ENCODE peak calls at places on chromosomes 3 and 15, in seven cellular contexts. G is activated effector memory CD4-positive, alpha-beta T cell treated with anti-CD3 and anti-CD28 coated beads, Interleukin-2, amount 50 U/mL, for 16 hours; N is T47D; D is upper lobe of right lung; P is fibroblast of the aortic adventitia; A is stromal cell of bone marrow; Y is activated CD4-positive, alpha-beta T cell treated with anti-CD3 and anti-CD28 coated beads, Interleukin-2, amount 50 U/mL, for 48 hours. O is an unnamed sample.
A peak's percentile ranks its signal among the peaks of the same experiment; 100 is the strongest.

GRCh38 chr15:77710637-77711036 is 77.9 kb upstream of the LINGO1 start:
- DNase-seq in G (no peak), N (no peak), D (no peak), P (no peak), A (no peak), Y (no peak), O (no peak)

GRCh38 chr15:65396283-65396964 is 18.6 kb upstream of the IGDCC3 start:
- DNase-seq in G (no peak), N (no peak), D (no peak), P (no peak), A (no peak), Y (no peak), O (no peak)

GRCh38 chr3:152269423-152270144 is 855 bp downstream of the MBNL1 start:
- DNase-seq in G (peak; percentile 77), N (no peak), D (no peak), P (peak; percentile 97), A (peak; percentile 89), Y (no peak), O (peak; percentile 29)

GRCh38 chr3:143360244-143360643 is 240.7 kb downstream of the CHST2 start:
- DNase-seq in G (no peak), N (no peak), D (no peak), P (peak; percentile 52), A (no peak), Y (no peak), O (no peak)

GRCh38 chr15:80242132-80242769 is 9.8 kb downstream of the CTXND1 start:
- DNase-seq in G (no peak), N (no peak), D (no peak), P (peak; percentile 19), A (no peak), Y (peak; percentile 18), O (peak; percentile 27)

GRCh38 chr15:67533873-67534272 is 8.6 kb upstream of the MAP2K5 start:
- DNase-seq in G (no peak), N (no peak), D (no peak), P (no peak), A (no peak), Y (no peak), O (no peak)

GRCh38 chr15:92306662-92307061 is 87.0 kb upstream of the ST8SIA2 start:
- DNase-seq in G (no peak), N (no peak), D (no peak), P (no peak), A (no peak), Y (no peak), O (peak; percentile 63)

GRCh38 chr3:133925960-133926735 is 30.5 kb upstream of the RAB6B start:
- DNase-seq in G (no peak), N (no peak), D (no peak), P (no peak), A (no peak), Y (no peak), O (no peak)

GRCh38 chr3:12486916-12487315 is 2.6 kb downstream of the TSEN2 start:
- DNase-seq in G (no peak), N (no peak), D (no peak), P (no peak), A (no peak), Y (no peak), O (no peak)

GRCh38 chr3:30751610-30752299 is 142.7 kb downstream of the GADL1 start:
- DNase-seq in G (peak; percentile 74), N (no peak), D (no peak), P (peak; percentile 68), A (peak; percentile 35), Y (peak; percentile 70), O (no peak)

GRCh38 chr3:52270252-52270754 is 8.1 kb downstream of the WDR82 start:
- DNase-seq in G (no peak), N (no peak), D (no peak), P (no peak), A (no peak), Y (no peak), O (no peak)

GRCh38 chr3:100288288-100288894 is 27.6 kb downstream of the TBC1D23 start:
- DNase-seq in G (no peak), N (no peak), D (no peak), P (no peak), A (no peak), Y (no peak), O (no peak)

GRCh38 chr15:63973212-63974009 is 72.9 kb downstream of the DAPK2 start:
- DNase-seq in G (no peak), N (no peak), D (no peak), P (peak; percentile 35), A (peak; percentile 37), Y (peak; percentile 1), O (no peak)

GRCh38 chr3:155785662-155786295 is 20.3 kb downstream of the C3orf33 start:
- DNase-seq in G (no peak), N (no peak), D (no peak), P (no peak), A (no peak), Y (no peak), O (no peak)

GRCh38 chr3:69143605-69144004 is 21.2 kb upstream of the LMOD3 start:
- DNase-seq in G (no peak), N (no peak), D (no peak), P (peak; percentile 40), A (peak; percentile 3), Y (no peak), O (peak; percentile 90)

GRCh38 chr3:87132801-87133200 is 94.3 kb upstream of the CHMP2B start:
- DNase-seq in G (no peak), N (no peak), D (no peak), P (no peak), A (no peak), Y (no peak), O (no peak)

GRCh38 chr15:36062357-36062756 is 516.4 kb upstream of the DPH6 start:
- DNase-seq in G (no peak), N (no peak), D (no peak), P (no peak), A (no peak), Y (no peak), O (no peak)

GRCh38 chr3:108897883-108898282 is 55.8 kb downstream of the GUCA1C start:
- DNase-seq in G (no peak), N (no peak), D (no peak), P (no peak), A (no peak), Y (no peak), O (no peak)

GRCh38 chr3:133264920-133265319 is 134.9 kb upstream of the BFSP2 start:
- DNase-seq in G (no peak), N (no peak), D (no peak), P (no peak), A (no peak), Y (no peak), O (no peak)

GRCh38 chr3:69784854-69785523 is 45.7 kb downstream of the MITF start:
- DNase-seq in G (no peak), N (no peak), D (peak; percentile 85), P (peak; percentile 66), A (peak; percentile 70), Y (no peak), O (no peak)

GRCh38 chr3:171797265-171797679 is 13.0 kb downstream of the PLD1 start:
- DNase-seq in G (no peak), N (no peak), D (no peak), P (peak; percentile 33), A (no peak), Y (no peak), O (no peak)

GRCh38 chr3:117666316-117666715 is 956.7 kb downstream of the TUSC7 start:
- DNase-seq in G (no peak), N (no peak), D (no peak), P (no peak), A (no peak), Y (no peak), O (no peak)

GRCh38 chr15:60065951-60066350 is 61.8 kb downstream of the FOXB1 start:
- DNase-seq in G (no peak), N (no peak), D (no peak), P (no peak), A (no peak), Y (no peak), O (no peak)

GRCh38 chr3:41710646-41711388 is 251.1 kb downstream of the ULK4 start:
- DNase-seq in G (no peak), N (no peak), D (no peak), P (peak; percentile 77), A (peak; percentile 70), Y (no peak), O (no peak)

GRCh38 chr3:68220832-68221231 is 566.4 kb upstream of the SUCLG2 start:
- DNase-seq in G (no peak), N (no peak), D (no peak), P (no peak), A (no peak), Y (no peak), O (no peak)

GRCh38 chr15:65940618-65940909 is 71.3 kb downstream of the RAB11A start:
- DNase-seq in G (no peak), N (no peak), D (no peak), P (peak; percentile 14), A (no peak), Y (no peak), O (no peak)

GRCh38 chr3:38583688-38584087 is 65.8 kb downstream of the SCN5A start:
- DNase-seq in G (peak; percentile 22), N (no peak), D (no peak), P (no peak), A (no peak), Y (no peak), O (no peak)

GRCh38 chr3:126946387-126946786 is 36.5 kb upstream of the PLXNA1 start:
- DNase-seq in G (no peak), N (no peak), D (no peak), P (no peak), A (no peak), Y (no peak), O (no peak)

GRCh38 chr3:53083496-53083895 is 37.6 kb upstream of the SFMBT1 start:
- DNase-seq in G (peak; percentile 50), N (no peak), D (peak; percentile 42), P (peak; percentile 26), A (peak; percentile 27), Y (no peak), O (no peak)

O was measured in NCI-H460.